ENCODE peak calls at places on chromosomes 2 and 18, in eight cellular contexts. E is endodermal cell; R is CD4-positive, alpha-beta memory T cell; B is sigmoid colon; H is BJ; U is fibroblast of lung; X is GM23338; G is CD8-positive, alpha-beta memory T cell. Q is an unnamed sample. For H3K36me3, the result is how much of the 10 kb centered on the place peaks cover.

GRCh38 chr2:16717477-16717876 is 51.8 kb upstream of the CYRIA start:
- DNase-seq in G (no peak), X (no peak), B (no peak), E (peak), H (no peak), R (no peak), U (no peak), Q (no peak)

GRCh38 chr18:23158058-23158457 is 22.8 kb downstream of the CABLES1 start:
- DNase-seq in R (no peak), G (no peak), U (no peak), H (no peak), E (no peak), B (no peak), X (no peak), Q (no peak)

GRCh38 chr2:133849341-133849740 is 281.1 kb upstream of the NCKAP5 start:
- DNase-seq in X (no peak), G (no peak), R (no peak), B (no peak), H (no peak), E (no peak), U (no peak), Q (no peak)

GRCh38 chr2:101558740-101559508 is 84.0 kb upstream of the RFX8 start:
- DNase-seq in G (no peak), E (no peak), B (no peak), X (no peak), H (peak), R (no peak), U (peak), Q (peak)

GRCh38 chr2:7649461-7650228 is 732.4 kb downstream of the RNF144A start:
- DNase-seq in G (peak), H (no peak), U (no peak), E (no peak), B (no peak), R (peak), X (no peak), Q (no peak)

GRCh38 chr2:219650426-219651248 is 23.2 kb downstream of the SLC4A3 start:
- DNase-seq in H (no peak), R (no peak), X (no peak), E (peak), U (no peak), B (no peak), G (no peak), Q (no peak)

GRCh38 chr18:32919799-32920198 is 147.0 kb upstream of the KLHL14 start:
- DNase-seq in X (peak), E (peak), U (peak), H (no peak), G (no peak), B (no peak), R (no peak), Q (peak)

GRCh38 chr2:140696449-140696848 is 1434.4 kb downstream of the LRP1B start:
- DNase-seq in G (no peak), H (no peak), X (peak), U (no peak), E (peak), R (no peak), B (no peak), Q (no peak)

GRCh38 chr2:120230515-120231471 is 7.6 kb upstream of the TMEM185B start:
- DNase-seq in R (no peak), E (no peak), X (no peak), H (no peak), B (peak), U (no peak), G (no peak), Q (no peak)

GRCh38 chr2:55556809-55557208 is 37.3 kb downstream of the CFAP36 start:
- DNase-seq in R (no peak), G (no peak), H (no peak), E (peak), U (no peak), X (no peak), B (no peak), Q (no peak)

GRCh38 chr2:55555977-55556376 is 36.5 kb downstream of the CFAP36 start:
- DNase-seq in X (no peak), R (no peak), U (peak), B (no peak), H (no peak), E (no peak), G (no peak), Q (peak)

GRCh38 chr2:55565613-55566012 is 46.1 kb downstream of the CFAP36 start:
- DNase-seq in X (no peak), H (no peak), R (peak), E (no peak), U (no peak), B (no peak), G (peak), Q (no peak)

GRCh38 chr2:55560855-55561254 is 41.3 kb downstream of the CFAP36 start:
- DNase-seq in G (no peak), X (no peak), R (no peak), U (no peak), H (no peak), B (no peak), E (no peak), Q (no peak)
- H3K36me3 ChIP-seq in G (half or more), X (under half), R (half or more), U (under half), H (under half), B (under half), E (half or more), Q (under half)

GRCh38 chr18:8260847-8261246 is 348.4 kb upstream of the RAB12 start:
- DNase-seq in G (no peak), B (no peak), H (no peak), U (peak), X (no peak), R (no peak), E (no peak), Q (no peak)

GRCh38 chr18:8262221-8262620 is 347.0 kb upstream of the RAB12 start:
- DNase-seq in R (no peak), U (no peak), B (no peak), X (no peak), G (no peak), E (no peak), H (no peak), Q (no peak)

GRCh38 chr18:8260319-8260718 is 348.9 kb upstream of the RAB12 start:
- DNase-seq in B (no peak), H (no peak), G (no peak), E (peak), X (peak), U (peak), R (no peak), Q (peak)

GRCh38 chr18:8264861-8265411 is 344.3 kb upstream of the RAB12 start:
- DNase-seq in H (no peak), B (no peak), X (no peak), U (peak), E (no peak), G (no peak), R (no peak), Q (no peak)

GRCh38 chr18:8261651-8262091 is 347.6 kb upstream of the RAB12 start:
- DNase-seq in G (no peak), R (no peak), B (no peak), U (no peak), X (no peak), E (no peak), H (peak), Q (no peak)
- H3K36me3 ChIP-seq in G (under half), R (under half), B (under half), U (under half), X (under half), E (under half), H (under half), Q (under half)

DNA sequence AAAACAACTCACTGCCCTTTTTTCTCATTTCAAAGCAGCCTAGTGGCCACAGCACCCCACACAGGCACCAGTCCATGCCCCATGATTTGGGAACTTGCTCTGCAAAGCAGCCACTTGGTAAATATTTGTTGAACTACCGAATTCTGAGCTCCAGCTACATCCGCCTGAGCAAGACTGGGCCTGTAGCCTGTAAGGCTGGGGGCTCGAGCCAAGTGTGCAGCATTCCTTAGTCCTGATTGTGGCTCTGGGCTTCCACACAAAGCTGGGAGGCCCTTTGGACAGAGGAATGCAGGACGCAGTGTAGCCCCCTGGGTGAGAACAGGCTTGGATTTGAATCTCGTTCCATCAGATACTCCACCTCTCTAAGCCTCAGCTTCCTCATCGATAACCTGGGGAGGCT is 88.4 kb downstream of the ACTR2 start:
- DNase-seq in X (no peak), E (no peak), H (no peak), U (peak), G (no peak), R (no peak), B (peak), Q (peak)
- H3K36me3 ChIP-seq in X (under half), E (half or more), H (under half), U (under half), G (under half), R (under half), B (under half), Q (under half)

GRCh38 chr2:171745806-171746205 is 58.5 kb downstream of the DYNC1I2 start:
- DNase-seq in E (no peak), R (no peak), B (no peak), H (no peak), U (no peak), G (no peak), X (no peak), Q (no peak)
- H3K36me3 ChIP-seq in E (half or more), R (under half), B (under half), H (under half), U (under half), G (under half), X (under half), Q (half or more)

GRCh38 chr2:53884883-53885282 is 25.1 kb upstream of the GPR75 start:
- DNase-seq in X (no peak), E (no peak), U (no peak), H (no peak), B (no peak), R (no peak), G (no peak), Q (no peak)
- H3K36me3 ChIP-seq in X (under half), E (half or more), U (under half), H (under half), B (half or more), R (half or more), G (under half), Q (half or more)

GRCh38 chr2:218645126-218645525 is 14.3 kb downstream of the ZNF142 start:
- DNase-seq in G (no peak), X (no peak), E (no peak), R (no peak), U (peak), H (no peak), B (no peak), Q (peak)

GRCh38 chr2:218642121-218642656 is 17.2 kb downstream of the ZNF142 start:
- DNase-seq in G (no peak), H (no peak), E (no peak), X (no peak), B (no peak), R (no peak), U (no peak), Q (no peak)

GRCh38 chr2:218644721-218645120 is 14.7 kb downstream of the ZNF142 start:
- DNase-seq in U (no peak), H (no peak), X (no peak), G (no peak), B (no peak), R (no peak), E (no peak), Q (no peak)

GRCh38 chr2:218643751-218644310 is 15.6 kb downstream of the ZNF142 start:
- DNase-seq in X (no peak), U (no peak), R (no peak), G (no peak), B (no peak), H (no peak), E (no peak), Q (no peak)

DNA sequence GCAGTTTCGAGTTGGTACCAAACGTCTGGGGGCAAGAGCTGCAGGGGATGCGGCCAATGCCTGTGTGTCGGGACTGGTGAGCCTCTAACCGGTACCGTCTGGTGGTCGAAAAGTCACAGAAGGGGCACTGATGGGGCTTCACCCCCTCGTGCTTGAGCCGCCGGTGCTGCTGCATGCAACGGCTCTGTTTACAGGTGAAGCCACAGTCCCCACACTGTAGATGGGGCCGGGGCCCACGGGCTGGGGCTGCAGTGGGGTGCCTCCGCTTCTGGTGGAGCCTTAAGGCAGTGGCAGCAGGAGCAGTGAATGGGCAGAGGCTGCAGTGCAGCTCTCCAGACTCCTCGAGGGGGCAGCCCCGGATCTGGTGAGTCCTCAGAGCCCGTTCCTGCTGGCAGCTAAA is 16.6 kb downstream of the ZNF142 start:
- DNase-seq in H (no peak), B (no peak), X (no peak), G (no peak), E (no peak), R (no peak), U (no peak), Q (no peak)
- H3K36me3 ChIP-seq in H (under half), B (half or more), X (under half), G (half or more), E (half or more), R (half or more), U (under half), Q (half or more)

Q was measured in astrocyte.